ENCODE peak calls at places on chromosome 4, in seven cellular contexts. I is choroid plexus epithelial cell, D is Calu3, K is heart right ventricle, E is pancreas, J is gastrocnemius medialis, M is astrocyte of the cerebellum. S is an unnamed sample.

GRCh38 chr4:86011117-86011516 is 348.7 kb downstream of the MAPK10 start:
- DNase-seq in I (peak; percentile 96), E (no peak), M (peak; percentile 98), D (no peak), J (no peak), K (peak; percentile 35), S (peak; percentile 50)

GRCh38 chr4:74423101-74423500 is 21.8 kb upstream of the AREG start:
- DNase-seq in J (no peak), I (peak; percentile 76), D (no peak), K (peak; percentile 68), E (no peak), M (no peak), S (no peak)

GRCh38 chr4:108556588-108557200 is 63.7 kb upstream of the RPL34 start:
- DNase-seq in E (no peak), M (no peak), D (no peak), J (no peak), K (no peak), I (no peak), S (no peak)

GRCh38 chr4:125101706-125102105 is 213.0 kb upstream of the FAT4 start:
- DNase-seq in J (no peak), E (no peak), D (no peak), M (no peak), I (peak; percentile 57), K (no peak), S (no peak)

GRCh38 chr4:184287697-184288255 is 70.1 kb upstream of the ENPP6 start:
- DNase-seq in K (no peak), J (no peak), I (peak; percentile 86), M (peak; percentile 11), D (peak; percentile 66), E (no peak), S (peak; percentile 23)

GRCh38 chr4:124953059-124953850 is 240.7 kb upstream of the ANKRD50 start:
- DNase-seq in M (peak; percentile 48), J (no peak), E (no peak), K (no peak), D (no peak), I (peak; percentile 95), S (no peak)

GRCh38 chr4:176383273-176384077 is 63.7 kb downstream of the SPCS3 start:
- DNase-seq in D (no peak), K (peak; percentile 29), J (no peak), M (no peak), E (no peak), I (peak; percentile 32), S (no peak)

GRCh38 chr4:42428036-42428435 is 30.7 kb downstream of the SHISA3 start:
- DNase-seq in E (no peak), D (no peak), M (no peak), I (no peak), J (no peak), K (no peak), S (no peak)

GRCh38 chr4:58551676-58552075 is 1441.5 kb upstream of the IGFBP7 start:
- DNase-seq in E (no peak), M (no peak), K (no peak), D (no peak), I (no peak), J (no peak), S (no peak)

GRCh38 chr4:22514001-22514400 is 1.9 kb downstream of the ADGRA3 start:
- DNase-seq in K (no peak), M (peak; percentile 71), I (peak; percentile 55), J (no peak), E (no peak), D (no peak), S (peak; percentile 49)

DNA sequence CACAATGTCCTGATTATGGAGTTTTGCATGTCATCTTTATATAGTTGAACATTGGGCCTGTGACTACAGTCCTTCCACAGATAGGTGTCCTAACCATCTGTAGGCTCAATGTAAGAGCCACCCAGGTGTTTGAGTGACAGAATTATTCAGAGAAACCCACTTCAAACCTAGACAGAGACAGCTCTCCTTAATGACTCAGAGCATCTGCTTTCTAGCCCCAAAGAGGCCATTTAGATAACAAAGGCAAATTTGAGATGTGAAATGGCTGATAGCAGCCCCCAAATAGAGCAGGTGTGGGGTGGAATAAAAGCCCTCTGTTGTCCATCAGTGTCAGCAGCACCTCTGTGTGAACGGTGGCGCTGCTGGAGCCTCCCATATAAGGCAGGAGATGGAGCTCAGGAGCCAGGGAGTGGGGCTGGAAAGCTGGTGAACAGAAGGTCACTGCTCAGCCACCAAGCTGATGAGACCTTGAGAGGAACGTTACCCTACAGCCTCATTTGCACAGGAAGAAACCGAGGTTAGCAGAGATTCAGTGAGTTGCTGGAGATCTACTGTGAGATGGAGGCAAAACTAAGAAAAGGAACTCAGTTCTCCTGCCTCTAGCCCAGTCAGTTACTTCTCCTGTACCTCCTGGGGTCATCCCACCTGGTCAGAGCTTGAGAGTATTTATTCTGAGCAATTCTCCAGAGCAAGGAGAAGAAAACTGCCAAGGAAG is 153.3 kb upstream of the LNX1 start:
- DNase-seq in J (no peak), K (no peak), D (no peak), M (no peak), E (no peak), I (no peak), S (no peak)
- TF ChIP-seq CTCF in J (no peak), K (no peak), D (no peak), M (no peak), E (no peak), I (no peak), S (no peak)

GRCh38 chr4:69323284-69323683 is 43.0 kb downstream of the UGT2B28 start:
- DNase-seq in D (no peak), J (no peak), I (no peak), K (no peak), E (no peak), M (no peak), S (no peak)
- TF ChIP-seq CTCF in D (no peak), J (no peak), I (no peak), K (no peak), E (no peak), M (peak; percentile 19), S (no peak)

GRCh38 chr4:158895797-158896442 is 127.1 kb downstream of the FNIP2 start:
- DNase-seq in M (no peak), E (no peak), D (peak; percentile 23), I (peak; percentile 62), J (no peak), K (no peak), S (no peak)
- TF ChIP-seq CTCF in M (no peak), E (no peak), D (no peak), I (peak; percentile 47), J (no peak), K (peak; percentile 32), S (no peak)

GRCh38 chr4:16752150-16752549 is 146.3 kb downstream of the LDB2 start:
- DNase-seq in J (no peak), K (no peak), I (peak; percentile 67), M (no peak), E (no peak), D (no peak), S (no peak)
- TF ChIP-seq CTCF in J (no peak), K (peak; percentile 46), I (peak; percentile 67), M (peak; percentile 34), E (no peak), D (no peak), S (peak; percentile 16)

GRCh38 chr4:180558427-180558826 is 1684.8 kb upstream of the TENM3 start:
- DNase-seq in M (no peak), I (no peak), K (no peak), J (no peak), E (no peak), D (no peak), S (no peak)

GRCh38 chr4:180560896-180561295 is 1682.3 kb upstream of the TENM3 start:
- DNase-seq in D (no peak), M (peak; percentile 43), E (no peak), I (peak; percentile 9), J (no peak), K (no peak), S (peak; percentile 8)

DNA sequence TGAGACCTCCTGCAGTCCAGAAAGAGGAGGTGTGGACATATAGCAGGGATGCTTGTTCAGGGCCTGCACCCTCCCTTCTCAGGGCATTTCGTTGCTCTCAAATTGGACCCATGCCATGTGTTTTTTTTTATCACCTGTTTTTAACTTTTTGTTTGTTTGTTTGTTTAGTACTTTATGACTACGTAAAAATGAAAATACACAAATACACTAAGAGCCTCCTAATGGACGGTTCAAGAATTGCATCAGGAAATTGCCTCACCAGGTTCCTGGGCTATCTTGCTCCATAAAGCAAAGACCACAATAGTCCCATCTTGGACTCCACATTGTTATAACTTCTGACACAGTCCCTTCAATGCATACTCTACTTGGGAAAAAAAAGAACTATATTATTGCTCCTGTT is 1685.9 kb upstream of the TENM3 start:
- DNase-seq in E (no peak), D (no peak), K (no peak), M (no peak), J (no peak), I (no peak), S (no peak)
- TF ChIP-seq CTCF in E (no peak), D (no peak), K (no peak), M (no peak), J (no peak), I (peak; percentile 4), S (no peak)

GRCh38 chr4:154349829-154350228 is 141.8 kb downstream of the DCHS2 start:
- DNase-seq in D (no peak), I (peak; percentile 47), M (peak; percentile 11), K (no peak), J (no peak), E (no peak), S (no peak)
- TF ChIP-seq CTCF in D (peak; percentile 46), I (peak; percentile 67), M (peak; percentile 66), K (no peak), J (no peak), E (peak; percentile 24), S (peak; percentile 34)

GRCh38 chr4:38769441-38770210 is 13.2 kb downstream of the TLR10 start:
- DNase-seq in I (no peak), K (no peak), D (no peak), E (no peak), M (no peak), J (no peak), S (no peak)

GRCh38 chr4:38768968-38769394 is 13.8 kb downstream of the TLR10 start:
- DNase-seq in M (no peak), J (no peak), D (no peak), I (peak; percentile 33), E (no peak), K (no peak), S (no peak)

DNA sequence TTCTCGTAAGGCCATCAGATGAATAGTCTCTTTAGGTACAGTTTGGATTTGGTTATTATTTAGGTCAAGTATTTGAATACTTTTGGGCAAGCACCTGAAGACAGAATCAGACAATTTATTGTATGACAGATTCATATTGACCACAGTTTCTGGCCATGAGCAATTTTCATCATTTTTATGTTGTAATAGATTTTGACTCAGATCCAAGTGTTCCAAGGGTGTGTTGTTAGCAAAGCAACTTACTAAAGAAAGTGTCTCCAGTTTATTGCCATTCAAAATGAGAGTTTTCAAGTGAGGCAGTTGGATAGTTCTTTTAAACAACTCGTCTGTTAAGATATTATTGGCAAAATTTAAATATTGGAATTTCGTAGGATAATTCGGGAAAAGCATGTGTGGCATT is 8.6 kb downstream of the TLR10 start:
- DNase-seq in K (no peak), D (no peak), E (no peak), I (peak; percentile 55), J (no peak), M (no peak), S (no peak)
- TF ChIP-seq CTCF in K (no peak), D (no peak), E (no peak), I (no peak), J (no peak), M (no peak), S (no peak)

GRCh38 chr4:828641-829271 is 2.8 kb upstream of the CPLX1 start:
- DNase-seq in I (peak; percentile 14), M (no peak), J (no peak), E (peak; percentile 86), K (peak; percentile 35), D (no peak), S (no peak)
- TF ChIP-seq CTCF in I (peak; percentile 13), M (peak; percentile 35), J (no peak), E (no peak), K (no peak), D (no peak), S (peak; percentile 13)

S was measured in AG09319.